ENCODE peak calls at places on chromosomes 4 and X, in six cellular contexts. One of them, this sample, is unnamed.

GRCh38 chrX:135892781-135893180 is 463 bp downstream of the CT45A10 start:
- DNase-seq in NCI-H2029 treated with DMSO at 0.1 percent for 48 hours: no peak
- DNase-seq in astrocyte of the cerebellum: no peak
- DNase-seq in NCI-H146: no peak
- DNase-seq in central memory CD4-positive, alpha-beta T cell: no peak
- DNase-seq in activated CD4-positive, alpha-beta T cell treated with anti-CD3 and anti-CD28 coated beads, Interleukin-2, amount 50 U/mL, for 48 hours: no peak
- DNase-seq in this sample: no peak

GRCh38 chrX:115372026-115372610 is 82.6 kb downstream of the LUZP4 start:
- DNase-seq in NCI-H2029 treated with DMSO at 0.1 percent for 48 hours: no peak
- DNase-seq in astrocyte of the cerebellum: no peak
- DNase-seq in NCI-H146: no peak
- DNase-seq in central memory CD4-positive, alpha-beta T cell: no peak
- DNase-seq in activated CD4-positive, alpha-beta T cell treated with anti-CD3 and anti-CD28 coated beads, Interleukin-2, amount 50 U/mL, for 48 hours: no peak
- DNase-seq in this sample: no peak

GRCh38 chr4:40283968-40284367 is 51.2 kb upstream of the CHRNA9 start:
- DNase-seq in NCI-H2029 treated with DMSO at 0.1 percent for 48 hours: no peak
- DNase-seq in astrocyte of the cerebellum: peak
- DNase-seq in NCI-H146: no peak
- DNase-seq in central memory CD4-positive, alpha-beta T cell: peak
- DNase-seq in activated CD4-positive, alpha-beta T cell treated with anti-CD3 and anti-CD28 coated beads, Interleukin-2, amount 50 U/mL, for 48 hours: peak
- DNase-seq in this sample: peak

GRCh38 chr4:113634081-113634969 is 127.2 kb downstream of the CAMK2D start:
- DNase-seq in NCI-H2029 treated with DMSO at 0.1 percent for 48 hours: no peak
- DNase-seq in astrocyte of the cerebellum: no peak
- DNase-seq in NCI-H146: no peak
- DNase-seq in central memory CD4-positive, alpha-beta T cell: no peak
- DNase-seq in activated CD4-positive, alpha-beta T cell treated with anti-CD3 and anti-CD28 coated beads, Interleukin-2, amount 50 U/mL, for 48 hours: no peak
- DNase-seq in this sample: no peak

GRCh38 chrX:103376118-103376978 is at the start of gene BEX3:
- DNase-seq in NCI-H2029 treated with DMSO at 0.1 percent for 48 hours: no peak
- DNase-seq in astrocyte of the cerebellum: no peak
- DNase-seq in NCI-H146: peak
- DNase-seq in central memory CD4-positive, alpha-beta T cell: peak
- DNase-seq in activated CD4-positive, alpha-beta T cell treated with anti-CD3 and anti-CD28 coated beads, Interleukin-2, amount 50 U/mL, for 48 hours: peak
- DNase-seq in this sample: peak

GRCh38 chrX:136126892-136127406 is 20.4 kb upstream of the FHL1 start:
- DNase-seq in NCI-H2029 treated with DMSO at 0.1 percent for 48 hours: no peak
- DNase-seq in astrocyte of the cerebellum: no peak
- DNase-seq in NCI-H146: no peak
- DNase-seq in central memory CD4-positive, alpha-beta T cell: no peak
- DNase-seq in activated CD4-positive, alpha-beta T cell treated with anti-CD3 and anti-CD28 coated beads, Interleukin-2, amount 50 U/mL, for 48 hours: no peak
- DNase-seq in this sample: no peak

GRCh38 chr4:136935305-136935704 is 597.0 kb downstream of the PCDH18 start:
- DNase-seq in NCI-H2029 treated with DMSO at 0.1 percent for 48 hours: no peak
- DNase-seq in astrocyte of the cerebellum: no peak
- DNase-seq in NCI-H146: no peak
- DNase-seq in central memory CD4-positive, alpha-beta T cell: no peak
- DNase-seq in activated CD4-positive, alpha-beta T cell treated with anti-CD3 and anti-CD28 coated beads, Interleukin-2, amount 50 U/mL, for 48 hours: no peak
- DNase-seq in this sample: no peak

GRCh38 chrX:67574696-67575095 is 30.9 kb downstream of the AR start:
- DNase-seq in NCI-H2029 treated with DMSO at 0.1 percent for 48 hours: no peak
- DNase-seq in astrocyte of the cerebellum: no peak
- DNase-seq in NCI-H146: no peak
- DNase-seq in central memory CD4-positive, alpha-beta T cell: no peak
- DNase-seq in activated CD4-positive, alpha-beta T cell treated with anti-CD3 and anti-CD28 coated beads, Interleukin-2, amount 50 U/mL, for 48 hours: no peak
- DNase-seq in this sample: no peak

GRCh38 chr4:126046081-126046614 is 731.4 kb downstream of the FAT4 start:
- DNase-seq in NCI-H2029 treated with DMSO at 0.1 percent for 48 hours: no peak
- DNase-seq in astrocyte of the cerebellum: peak
- DNase-seq in NCI-H146: no peak
- DNase-seq in central memory CD4-positive, alpha-beta T cell: no peak
- DNase-seq in activated CD4-positive, alpha-beta T cell treated with anti-CD3 and anti-CD28 coated beads, Interleukin-2, amount 50 U/mL, for 48 hours: no peak
- DNase-seq in this sample: no peak

GRCh38 chrX:112867570-112867969 is 26.9 kb upstream of the AMOT start:
- DNase-seq in NCI-H2029 treated with DMSO at 0.1 percent for 48 hours: no peak
- DNase-seq in astrocyte of the cerebellum: no peak
- DNase-seq in NCI-H146: no peak
- DNase-seq in central memory CD4-positive, alpha-beta T cell: no peak
- DNase-seq in activated CD4-positive, alpha-beta T cell treated with anti-CD3 and anti-CD28 coated beads, Interleukin-2, amount 50 U/mL, for 48 hours: no peak
- DNase-seq in this sample: no peak

GRCh38 chrX:138638996-138639395 is 72.5 kb downstream of the FGF13 start:
- DNase-seq in NCI-H2029 treated with DMSO at 0.1 percent for 48 hours: no peak
- DNase-seq in astrocyte of the cerebellum: peak
- DNase-seq in NCI-H146: no peak
- DNase-seq in central memory CD4-positive, alpha-beta T cell: no peak
- DNase-seq in activated CD4-positive, alpha-beta T cell treated with anti-CD3 and anti-CD28 coated beads, Interleukin-2, amount 50 U/mL, for 48 hours: no peak
- DNase-seq in this sample: no peak

GRCh38 chr4:68324509-68325262 is 25.2 kb downstream of the YTHDC1 start:
- DNase-seq in NCI-H2029 treated with DMSO at 0.1 percent for 48 hours: no peak
- DNase-seq in astrocyte of the cerebellum: no peak
- DNase-seq in NCI-H146: no peak
- DNase-seq in central memory CD4-positive, alpha-beta T cell: no peak
- DNase-seq in activated CD4-positive, alpha-beta T cell treated with anti-CD3 and anti-CD28 coated beads, Interleukin-2, amount 50 U/mL, for 48 hours: no peak
- DNase-seq in this sample: no peak

GRCh38 chrX:123869488-123869887 is 9.6 kb downstream of the XIAP start:
- DNase-seq in NCI-H2029 treated with DMSO at 0.1 percent for 48 hours: no peak
- DNase-seq in astrocyte of the cerebellum: no peak
- DNase-seq in NCI-H146: no peak
- DNase-seq in central memory CD4-positive, alpha-beta T cell: no peak
- DNase-seq in activated CD4-positive, alpha-beta T cell treated with anti-CD3 and anti-CD28 coated beads, Interleukin-2, amount 50 U/mL, for 48 hours: no peak
- DNase-seq in this sample: no peak

GRCh38 chr4:120801171-120801758 is 121.3 kb downstream of the PRDM5 start:
- DNase-seq in NCI-H2029 treated with DMSO at 0.1 percent for 48 hours: no peak
- DNase-seq in astrocyte of the cerebellum: peak
- DNase-seq in NCI-H146: no peak
- DNase-seq in central memory CD4-positive, alpha-beta T cell: no peak
- DNase-seq in activated CD4-positive, alpha-beta T cell treated with anti-CD3 and anti-CD28 coated beads, Interleukin-2, amount 50 U/mL, for 48 hours: no peak
- DNase-seq in this sample: no peak

GRCh38 chr4:42515156-42515884 is 118.0 kb downstream of the SHISA3 start:
- DNase-seq in NCI-H2029 treated with DMSO at 0.1 percent for 48 hours: no peak
- DNase-seq in astrocyte of the cerebellum: peak
- DNase-seq in NCI-H146: no peak
- DNase-seq in central memory CD4-positive, alpha-beta T cell: no peak
- DNase-seq in activated CD4-positive, alpha-beta T cell treated with anti-CD3 and anti-CD28 coated beads, Interleukin-2, amount 50 U/mL, for 48 hours: no peak
- DNase-seq in this sample: peak

GRCh38 chr4:139083533-139084424 is 68.2 kb downstream of the NOCT start:
- DNase-seq in NCI-H2029 treated with DMSO at 0.1 percent for 48 hours: peak
- DNase-seq in astrocyte of the cerebellum: peak
- DNase-seq in NCI-H146: peak
- DNase-seq in central memory CD4-positive, alpha-beta T cell: peak
- DNase-seq in activated CD4-positive, alpha-beta T cell treated with anti-CD3 and anti-CD28 coated beads, Interleukin-2, amount 50 U/mL, for 48 hours: peak
- DNase-seq in this sample: peak

GRCh38 chr4:92600638-92601037 is 296.9 kb downstream of the GRID2 start:
- DNase-seq in NCI-H2029 treated with DMSO at 0.1 percent for 48 hours: no peak
- DNase-seq in astrocyte of the cerebellum: no peak
- DNase-seq in NCI-H146: no peak
- DNase-seq in central memory CD4-positive, alpha-beta T cell: no peak
- DNase-seq in activated CD4-positive, alpha-beta T cell treated with anti-CD3 and anti-CD28 coated beads, Interleukin-2, amount 50 U/mL, for 48 hours: no peak
- DNase-seq in this sample: no peak

GRCh38 chr4:65968873-65969272 is 298.6 kb upstream of the EPHA5 start:
- DNase-seq in NCI-H2029 treated with DMSO at 0.1 percent for 48 hours: no peak
- DNase-seq in astrocyte of the cerebellum: no peak
- DNase-seq in NCI-H146: no peak
- DNase-seq in central memory CD4-positive, alpha-beta T cell: no peak
- DNase-seq in activated CD4-positive, alpha-beta T cell treated with anti-CD3 and anti-CD28 coated beads, Interleukin-2, amount 50 U/mL, for 48 hours: no peak
- DNase-seq in this sample: no peak

GRCh38 chrX:120647127-120647526 is 17.3 kb upstream of the C1GALT1C1 start:
- DNase-seq in NCI-H2029 treated with DMSO at 0.1 percent for 48 hours: no peak
- DNase-seq in astrocyte of the cerebellum: no peak
- DNase-seq in NCI-H146: no peak
- DNase-seq in central memory CD4-positive, alpha-beta T cell: no peak
- DNase-seq in activated CD4-positive, alpha-beta T cell treated with anti-CD3 and anti-CD28 coated beads, Interleukin-2, amount 50 U/mL, for 48 hours: no peak
- DNase-seq in this sample: no peak

This sample was measured in Jurkat, Clone E6-1.